ENCODE peak calls at places on chromosomes 1 and 21, in four cellular contexts. G is stimulated activated CD8-positive, alpha-beta memory T cell treated with anti-CD3 and anti-CD28 coated beads, Interleukin-7, amount 100 ng/mL, for 48 hours; T is gastrocnemius medialis; V is left lobe of liver. B is an unnamed sample.

GRCh38 chr1:199591468-199591867 is 436.0 kb upstream of the NR5A2 start:
- DNase-seq in G (no peak), T (no peak), V (no peak), B (no peak)

GRCh38 chr1:149978547-149979023 is 31.9 kb downstream of the OTUD7B start:
- DNase-seq in G (no peak), T (no peak), V (peak), B (no peak)

GRCh38 chr1:58648864-58649263 is 51.0 kb downstream of the MYSM1 start:
- DNase-seq in T (no peak), V (no peak), G (no peak), B (no peak)

GRCh38 chr1:226973898-226974543 is 33.9 kb downstream of the COQ8A start:
- DNase-seq in V (peak), T (peak), G (no peak), B (no peak)

GRCh38 chr1:235503333-235504121 is 725 bp downstream of the B3GALNT2 start:
- DNase-seq in T (peak), V (peak), G (no peak), B (peak)

GRCh38 chr21:46546799-46547198 is 58.1 kb downstream of the S100B start:
- DNase-seq in G (no peak), V (no peak), T (no peak), B (no peak)

GRCh38 chr21:31115249-31115648 is 77.0 kb upstream of the KRTAP19-8 start:
- DNase-seq in T (no peak), V (no peak), G (no peak), B (no peak)

GRCh38 chr21:46597896-46598343 is 7.0 kb downstream of the S100B start:
- DNase-seq in T (no peak), V (no peak), G (no peak), B (peak)

GRCh38 chr1:218463194-218464156 is 118.3 kb downstream of the TGFB2 start:
- DNase-seq in V (peak), T (peak), G (no peak), B (peak)

GRCh38 chr1:208302702-208303101 is 58.5 kb upstream of the PLXNA2 start:
- DNase-seq in V (no peak), G (no peak), T (no peak), B (no peak)

GRCh38 chr21:43733529-43734071 is 14.7 kb downstream of the PDXK start:
- DNase-seq in T (no peak), V (no peak), G (peak), B (no peak)